ENCODE peak calls at places on chromosomes 7 and 10, in six cellular contexts. W is K562, M is HCT116, F is GM12878, L is HepG2, P is SK-N-SH. S is an unnamed sample.

GRCh38 chr7:114026486-114027089 is 107.8 kb upstream of the PPP1R3A start:
- DNase-seq in F (no peak), M (peak), L (peak), W (peak), P (peak), S (peak)

GRCh38 chr7:4711093-4711492 is 29.0 kb downstream of the FOXK1 start:
- DNase-seq in M (no peak), W (no peak), F (no peak), L (no peak), P (peak), S (no peak)

GRCh38 chr7:77199008-77199966 is at the start of gene FGL2:
- DNase-seq in W (no peak), F (no peak), L (no peak), P (no peak), M (no peak), S (no peak)

GRCh38 chr7:47503283-47503682 is 78.6 kb downstream of the TNS3 start:
- DNase-seq in P (no peak), F (no peak), W (no peak), M (no peak), L (no peak), S (no peak)

GRCh38 chr10:4353964-4354363 is 472.0 kb upstream of the AKR1E2 start:
- DNase-seq in M (peak), P (no peak), L (no peak), W (no peak), F (no peak), S (no peak)

GRCh38 chr7:86963599-86964230 is 95.7 kb downstream of the ELAPOR2 start:
- DNase-seq in P (no peak), M (no peak), F (no peak), W (no peak), L (no peak), S (no peak)

GRCh38 chr10:92640110-92640509 is 47.2 kb downstream of the KIF11 start:
- DNase-seq in W (no peak), P (no peak), L (no peak), M (peak), F (no peak), S (no peak)

GRCh38 chr10:73251683-73252444 is 580 bp downstream of the MRPS16 start:
- DNase-seq in L (peak), F (no peak), P (peak), W (peak), M (no peak), S (no peak)

GRCh38 chr10:11095374-11095785 is 77.7 kb downstream of the CELF2 start:
- DNase-seq in F (no peak), M (no peak), W (no peak), P (no peak), L (no peak), S (no peak)

GRCh38 chr7:139496528-139496927 is 13.1 kb upstream of the KLRG2 start:
- DNase-seq in L (no peak), F (no peak), W (peak), M (no peak), P (no peak), S (no peak)

GRCh38 chr10:92990615-92991014 is 70.0 kb upstream of the CYP26C1 start:
- DNase-seq in W (peak), L (no peak), F (no peak), P (no peak), M (no peak), S (no peak)

GRCh38 chr10:5971886-5972285 is 5.5 kb downstream of the IL15RA start:
- DNase-seq in M (no peak), W (no peak), F (no peak), L (no peak), P (no peak), S (no peak)

GRCh38 chr10:112379635-112380296 is 5.8 kb downstream of the ACSL5 start:
- DNase-seq in W (peak), L (peak), P (no peak), F (no peak), M (peak), S (no peak)

GRCh38 chr7:75559355-75559986 is 67.4 kb downstream of the SPDYE5 start:
- DNase-seq in F (no peak), L (no peak), M (no peak), P (peak), W (no peak), S (no peak)

GRCh38 chr7:24580283-24580946 is 7.2 kb downstream of the PALS2 start:
- DNase-seq in W (no peak), P (no peak), F (no peak), L (peak), M (no peak), S (no peak)

GRCh38 chr10:113381906-113382562 is 170.8 kb upstream of the HABP2 start:
- DNase-seq in L (no peak), M (no peak), F (no peak), P (no peak), W (no peak), S (no peak)

GRCh38 chr7:22470981-22471380 is 29.0 kb downstream of the STEAP1B start:
- DNase-seq in P (no peak), F (no peak), W (no peak), M (no peak), L (no peak), S (no peak)

GRCh38 chr10:35912615-35913170 is 270.6 kb upstream of the FZD8 start:
- DNase-seq in L (no peak), P (no peak), W (no peak), M (no peak), F (no peak), S (no peak)

GRCh38 chr10:98956576-98957260 is 278.9 kb downstream of the HPSE2 start:
- DNase-seq in M (no peak), F (no peak), W (no peak), L (no peak), P (no peak), S (no peak)

GRCh38 chr10:84845628-84846261 is 517.4 kb downstream of the CCSER2 start:
- DNase-seq in P (peak), M (peak), W (no peak), F (no peak), L (peak), S (no peak)

GRCh38 chr10:31146496-31147219 is 115.0 kb upstream of the ZNF438 start:
- DNase-seq in L (no peak), P (no peak), F (no peak), M (peak), W (no peak), S (no peak)

GRCh38 chr7:94382155-94382554 is 12.5 kb upstream of the COL1A2 start:
- DNase-seq in L (no peak), P (no peak), F (no peak), M (no peak), W (no peak), S (no peak)

GRCh38 chr10:126111562-126111961 is 215.2 kb downstream of the FANK1 start:
- DNase-seq in L (no peak), F (no peak), M (no peak), P (no peak), W (no peak), S (no peak)

GRCh38 chr7:140214075-140214684 is 37.4 kb upstream of the KDM7A start:
- DNase-seq in L (peak), P (peak), W (no peak), M (no peak), F (peak), S (no peak)

GRCh38 chr10:132303361-132304115 is 4.2 kb downstream of the STK32C start:
- DNase-seq in P (no peak), L (no peak), W (no peak), M (no peak), F (no peak), S (no peak)

GRCh38 chr7:90717286-90718060 is 121.4 kb downstream of the CDK14 start:
- DNase-seq in M (no peak), W (no peak), F (no peak), L (peak), P (no peak), S (no peak)

GRCh38 chr10:114624941-114625780 is 32.9 kb downstream of the ABLIM1 start:
- DNase-seq in F (no peak), P (no peak), W (no peak), M (peak), L (peak), S (no peak)

GRCh38 chr7:19090526-19090925 is 26.9 kb downstream of the TWIST1 start:
- DNase-seq in L (no peak), M (no peak), W (no peak), F (no peak), P (no peak), S (no peak)

GRCh38 chr10:60434418-60435046 is 44.9 kb upstream of the ANK3 start:
- DNase-seq in P (peak), W (peak), L (peak), M (peak), F (no peak), S (no peak)

GRCh38 chr10:69397972-69398371 is 18.7 kb downstream of the TACR2 start:
- DNase-seq in M (no peak), W (no peak), P (peak), L (no peak), F (no peak), S (no peak)

GRCh38 chr7:97006951-97007861 is 1.9 kb downstream of the DLX6 start:
- DNase-seq in F (no peak), W (no peak), P (peak), L (no peak), M (no peak), S (no peak)

GRCh38 chr7:157439149-157439548 is 102.3 kb downstream of the DNAJB6 start:
- DNase-seq in P (no peak), F (no peak), W (no peak), L (no peak), M (no peak), S (no peak)

GRCh38 chr7:11434371-11434770 is 397.6 kb downstream of the THSD7A start:
- DNase-seq in L (no peak), M (no peak), W (no peak), F (no peak), P (no peak), S (no peak)

GRCh38 chr10:29961351-29961750 is 98.0 kb downstream of the JCAD start:
- DNase-seq in L (no peak), W (no peak), P (no peak), F (no peak), M (no peak), S (no peak)
- TF ChIP-seq YY1 in L (no peak), W (no peak), P (no peak), F (no peak), M (no peak), S (no peak)

DNA sequence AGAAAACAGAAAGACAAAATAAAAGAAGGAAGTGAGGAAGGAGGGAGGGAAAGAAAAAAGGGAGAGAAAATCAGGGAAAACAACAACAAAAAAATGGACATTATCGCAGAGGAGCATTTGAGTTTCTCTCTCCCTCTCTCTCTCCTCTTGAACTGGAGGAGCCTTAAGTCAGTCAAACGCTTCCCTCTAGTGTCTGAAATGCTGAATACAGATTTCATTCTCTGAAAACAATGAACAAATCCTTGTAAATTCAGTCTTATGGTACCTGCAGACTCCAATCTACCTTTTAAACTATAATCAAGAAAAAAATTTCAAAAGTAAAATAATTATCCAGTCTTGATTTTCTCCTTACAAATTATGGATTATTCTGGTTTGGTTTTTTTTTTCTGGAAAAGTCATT is 89.2 kb upstream of the PFKP start:
- DNase-seq in M (peak), L (peak), F (peak), P (peak), W (peak), S (peak)
- TF ChIP-seq YY1 in M (no peak), L (no peak), F (peak), P (no peak), W (no peak), S (no peak)

GRCh38 chr10:89369142-89370105 is 8.4 kb upstream of the IFIT1B start:
- DNase-seq in W (no peak), M (no peak), L (no peak), P (peak), F (no peak), S (no peak)
- TF ChIP-seq YY1 in W (no peak), M (no peak), L (no peak), P (no peak), F (no peak), S (no peak)

GRCh38 chr10:21343087-21343486 is 182.4 kb downstream of the SKIDA1 start:
- DNase-seq in W (no peak), P (no peak), L (no peak), M (no peak), F (no peak), S (no peak)
- TF ChIP-seq YY1 in W (no peak), P (no peak), L (no peak), M (no peak), F (no peak), S (no peak)

DNA sequence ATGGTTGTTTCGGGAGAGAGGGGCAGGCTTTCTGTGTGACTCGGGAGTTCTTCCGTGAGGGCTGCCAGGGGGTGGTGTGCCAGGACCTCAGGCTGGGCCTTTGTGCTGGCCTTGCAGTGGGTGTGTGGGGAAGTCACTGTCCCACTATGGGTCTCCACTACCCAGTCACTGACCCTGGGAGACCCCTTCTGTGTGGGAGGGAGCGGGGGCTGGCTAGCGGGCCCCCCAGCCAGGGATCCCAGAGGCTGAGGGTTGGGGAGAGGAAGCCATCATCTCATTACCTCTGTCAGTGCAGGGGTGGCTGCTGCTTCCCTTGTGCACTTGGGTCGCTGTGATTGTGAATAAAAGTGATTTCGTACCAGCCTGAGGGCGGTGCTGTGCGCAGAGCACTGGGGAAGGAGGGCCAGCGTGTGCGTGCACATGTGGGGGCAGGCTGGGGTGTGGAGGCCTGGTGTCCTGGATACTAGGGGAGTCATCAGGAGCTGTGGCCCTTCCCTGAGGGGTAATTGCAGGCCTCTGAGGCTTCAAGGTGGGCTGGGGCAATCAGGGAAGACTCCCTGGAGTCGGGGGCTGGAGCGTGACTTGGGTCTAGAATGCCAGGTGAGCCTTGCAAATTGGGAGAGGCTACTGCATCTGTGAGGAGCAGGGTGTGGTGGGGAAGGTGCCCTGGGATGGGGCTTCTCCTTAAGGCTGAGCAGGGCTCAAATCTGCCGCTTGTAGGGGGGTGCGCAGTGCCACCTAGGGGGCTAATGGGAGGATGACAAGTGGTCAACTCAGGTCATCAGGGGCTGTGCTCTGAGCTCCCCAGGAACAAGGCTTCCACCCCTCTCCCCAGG is 98.9 kb downstream of the NEURL1 start:
- DNase-seq in P (peak), F (no peak), W (peak), L (peak), M (peak), S (peak)
- TF ChIP-seq YY1 in P (no peak), F (no peak), W (no peak), L (no peak), M (no peak), S (no peak)

GRCh38 chr10:71351087-71351486 is 32.0 kb downstream of the SLC29A3 start:
- DNase-seq in W (no peak), M (no peak), F (no peak), L (no peak), P (no peak), S (no peak)

GRCh38 chr10:71348850-71349249 is 29.8 kb downstream of the SLC29A3 start:
- DNase-seq in W (no peak), P (no peak), L (no peak), M (no peak), F (no peak), S (no peak)

GRCh38 chr10:71349401-71349800 is 30.3 kb downstream of the SLC29A3 start:
- DNase-seq in P (no peak), L (no peak), M (no peak), F (no peak), W (no peak), S (no peak)

GRCh38 chr10:71354771-71355170 is 35.7 kb downstream of the SLC29A3 start:
- DNase-seq in L (no peak), M (no peak), F (no peak), W (no peak), P (no peak), S (no peak)

GRCh38 chr10:71351628-71352319 is 32.7 kb downstream of the SLC29A3 start:
- DNase-seq in M (no peak), W (no peak), P (no peak), F (no peak), L (no peak), S (no peak)
- TF ChIP-seq YY1 in M (no peak), W (no peak), P (no peak), F (no peak), L (no peak), S (no peak)

GRCh38 chr7:148334959-148335577 is 255.5 kb upstream of the C7orf33 start:
- DNase-seq in W (no peak), M (no peak), F (no peak), L (no peak), P (no peak), S (peak)
- TF ChIP-seq YY1 in W (no peak), M (no peak), F (no peak), L (no peak), P (no peak), S (no peak)

DNA sequence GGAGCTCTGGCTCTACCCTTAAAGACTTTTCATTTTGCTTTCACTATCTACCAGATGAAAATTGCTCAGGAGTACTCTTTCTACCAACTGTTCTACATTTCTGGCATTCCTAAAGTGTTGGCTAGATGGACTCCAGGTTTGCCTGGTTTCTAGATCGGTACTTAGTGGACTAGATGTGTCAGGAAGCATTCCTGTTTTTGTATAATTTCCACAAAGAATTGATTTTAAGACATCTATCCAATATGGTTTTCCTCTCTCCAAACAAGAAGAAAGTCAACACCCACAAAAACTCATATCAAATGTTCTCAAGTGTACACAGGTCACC is 157.7 kb downstream of the CHRM2 start:
- DNase-seq in M (no peak), F (no peak), L (no peak), P (no peak), W (no peak), S (no peak)
- TF ChIP-seq YY1 in M (no peak), F (no peak), L (no peak), P (no peak), W (no peak), S (no peak)

S was measured in NT2/D1.